ENCODE peak calls at places on chromosomes 6 and 20, in nine cellular contexts. I is mammary epithelial cell; A is B cell; S is GM03348; R is HTR-8/SVneo; J is epithelial cell of esophagus; Y is colonic mucosa; B is T-helper 9 cell; D is activated T-cell treated with anti-CD3 and anti-CD28 coated beads, Interleukin-2, amount 50 U/mL, for 72 hours. V is an unnamed sample.

GRCh38 chr6:136609878-136610706 is 59.9 kb upstream of the MAP7 start:
- DNase-seq in I (peak), A (no peak), S (peak), R (peak), J (peak), Y (peak), B (no peak), D (no peak), V (no peak)

GRCh38 chr6:47917202-47917601 is 135.4 kb downstream of the OPN5 start:
- DNase-seq in I (no peak), A (no peak), S (no peak), R (no peak), J (peak), Y (no peak), B (no peak), D (no peak), V (no peak)

GRCh38 chr20:52924411-52925271 is 47.5 kb upstream of the TSHZ2 start:
- DNase-seq in I (peak), A (no peak), S (no peak), R (no peak), J (peak), Y (no peak), B (no peak), D (no peak), V (no peak)

GRCh38 chr6:17093692-17094091 is 8.2 kb upstream of the STMND1 start:
- DNase-seq in I (no peak), A (no peak), S (no peak), R (peak), J (peak), Y (no peak), B (no peak), D (no peak), V (no peak)

GRCh38 chr20:10536531-10536930 is 101.4 kb downstream of the SLX4IP start:
- DNase-seq in I (no peak), A (no peak), S (no peak), R (no peak), J (peak), Y (no peak), B (no peak), D (peak), V (peak)

GRCh38 chr6:83188501-83188900 is 4.6 kb downstream of the PGM3 start:
- DNase-seq in I (no peak), A (no peak), S (no peak), R (no peak), J (no peak), Y (no peak), B (no peak), D (no peak), V (no peak)

GRCh38 chr20:9628166-9628565 is 113.8 kb downstream of the LAMP5 start:
- DNase-seq in I (no peak), A (no peak), S (no peak), R (no peak), J (no peak), Y (no peak), B (no peak), D (no peak), V (no peak)

GRCh38 chr6:31877651-31878161 is 1.1 kb downstream of the SLC44A4 start:
- DNase-seq in I (no peak), A (no peak), S (no peak), R (no peak), J (no peak), Y (peak), B (no peak), D (no peak), V (no peak)

GRCh38 chr6:111069722-111070406 is 17.4 kb upstream of the SLC16A10 start:
- DNase-seq in I (no peak), A (no peak), S (no peak), R (no peak), J (no peak), Y (no peak), B (no peak), D (no peak), V (no peak)

V was measured in OCI-LY7.